ENCODE peak calls at places on chromosomes 16 and 17, in eight cellular contexts. U, S, M, D, B, V, H and I are unnamed samples.

GRCh38 chr16:30715777-30716445 is 16.9 kb downstream of the SRCAP start:
- DNase-seq in S (no peak), D (peak), V (no peak), U (no peak), M (no peak), B (no peak), H (no peak), I (no peak)

GRCh38 chr17:50165867-50166517 is at the start of gene SGCA:
- DNase-seq in H (no peak), D (no peak), S (no peak), B (no peak), U (no peak), V (no peak), M (no peak), I (no peak)

GRCh38 chr17:11925271-11926021 is 71.8 kb downstream of the ZNF18 start:
- DNase-seq in B (no peak), M (no peak), H (no peak), U (no peak), V (no peak), D (no peak), S (peak), I (no peak)

GRCh38 chr16:51343411-51343810 is 192.3 kb upstream of the SALL1 start:
- DNase-seq in S (no peak), H (no peak), D (no peak), B (no peak), M (no peak), V (no peak), U (no peak), I (no peak)

GRCh38 chr17:31857920-31858646 is 961 bp downstream of the COPRS start:
- DNase-seq in D (peak), H (no peak), V (no peak), M (no peak), U (no peak), B (no peak), S (no peak), I (no peak)

GRCh38 chr16:60641067-60641466 is 1395.2 kb downstream of the CDH8 start:
- DNase-seq in V (no peak), H (no peak), M (no peak), B (no peak), S (no peak), D (no peak), U (no peak), I (no peak)

GRCh38 chr17:57235124-57235523 is 21.2 kb upstream of the MSI2 start:
- DNase-seq in V (no peak), D (no peak), S (peak), M (no peak), H (no peak), U (peak), B (no peak), I (no peak)

GRCh38 chr17:72022328-72022727 is 98.5 kb upstream of the SOX9 start:
- DNase-seq in U (no peak), M (no peak), D (no peak), V (no peak), B (no peak), H (no peak), S (no peak), I (no peak)

GRCh38 chr17:11506635-11507034 is 91.6 kb upstream of the DNAH9 start:
- DNase-seq in U (peak), B (no peak), M (peak), V (no peak), S (peak), D (peak), H (peak), I (peak)

GRCh38 chr17:1639549-1639948 is 6.0 kb downstream of the SCARF1 start:
- DNase-seq in B (no peak), U (peak), D (no peak), S (no peak), H (no peak), V (peak), M (no peak), I (no peak)

GRCh38 chr16:50154369-50154947 is 1.4 kb downstream of the TENT4B start:
- DNase-seq in S (peak), H (peak), B (no peak), U (no peak), D (no peak), M (no peak), V (peak), I (peak)

GRCh38 chr16:907361-907760 is 63.4 kb downstream of the LMF1 start:
- DNase-seq in U (no peak), V (no peak), M (no peak), D (no peak), H (peak), B (no peak), S (no peak), I (no peak)

GRCh38 chr16:23537390-23537789 is 19.8 kb downstream of the EARS2 start:
- DNase-seq in U (no peak), D (no peak), H (no peak), V (no peak), S (no peak), B (no peak), M (no peak), I (no peak)

GRCh38 chr16:85798901-85799496 is 345 bp downstream of the EMC8 start:
- DNase-seq in D (no peak), B (no peak), M (peak), S (peak), H (no peak), U (no peak), V (peak), I (peak)

GRCh38 chr17:49817993-49818392 is 29.5 kb downstream of the KAT7 start:
- DNase-seq in V (no peak), D (no peak), S (no peak), U (no peak), H (no peak), B (no peak), M (no peak), I (no peak)

GRCh38 chr17:42422958-42423712 is at the start of gene CAVIN1:
- DNase-seq in S (peak), H (no peak), U (peak), B (peak), V (peak), M (no peak), D (no peak), I (peak)

GRCh38 chr16:53549970-53550406 is 47.0 kb upstream of the AKTIP start:
- DNase-seq in U (peak), B (peak), S (peak), D (peak), M (peak), H (peak), V (peak), I (peak)

GRCh38 chr16:27112093-27112811 is 45.5 kb downstream of the C16orf82 start:
- DNase-seq in B (no peak), V (no peak), M (no peak), D (no peak), U (no peak), S (no peak), H (no peak), I (no peak)

GRCh38 chr16:85394511-85395206 is 218.5 kb upstream of the GSE1 start:
- DNase-seq in S (no peak), U (no peak), V (no peak), D (no peak), B (no peak), H (no peak), M (peak), I (no peak)

GRCh38 chr17:76537578-76538280 is at the start of gene CYGB:
- DNase-seq in M (no peak), U (peak), V (peak), B (no peak), D (no peak), S (peak), H (no peak), I (peak)

GRCh38 chr17:50165066-50165465 is 739 bp upstream of the SGCA start:
- DNase-seq in H (no peak), S (no peak), B (no peak), D (no peak), M (no peak), V (no peak), U (no peak), I (no peak)

GRCh38 chr17:31521632-31522283 is 130.3 kb downstream of the RAB11FIP4 start:
- DNase-seq in V (no peak), H (no peak), M (no peak), D (no peak), U (no peak), S (no peak), B (no peak), I (no peak)

GRCh38 chr16:76118344-76118743 is 158.9 kb upstream of the CNTNAP4 start:
- DNase-seq in M (no peak), V (no peak), D (no peak), H (no peak), U (no peak), S (no peak), B (no peak), I (no peak)

DNA sequence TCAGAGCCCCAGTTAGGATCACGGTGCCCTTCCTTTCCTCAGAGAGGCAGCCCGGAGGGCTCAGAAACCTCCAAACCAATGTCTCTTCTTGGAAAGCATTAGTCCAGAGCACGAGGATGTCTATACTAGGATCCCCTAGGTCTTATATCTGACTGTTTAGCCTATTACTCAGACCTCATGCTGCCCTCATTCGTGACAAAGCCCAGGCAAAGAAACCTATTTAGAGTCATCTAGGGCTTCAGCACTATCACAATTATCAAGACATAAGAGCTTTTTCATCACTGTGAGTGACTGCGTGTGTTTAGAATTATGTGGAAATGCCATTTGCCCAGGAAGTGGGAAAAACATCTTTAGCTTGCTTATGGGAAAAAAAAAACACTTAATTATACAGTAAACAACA is 159.8 kb upstream of the NOL11 start:
- DNase-seq in M (no peak), S (no peak), D (no peak), V (no peak), B (no peak), H (no peak), U (no peak), I (no peak)
- H2AFZ ChIP-seq in M (no peak), S (no peak), D (no peak), V (no peak), B (no peak), H (no peak), U (no peak), I (no peak)

GRCh38 chr17:28928061-28928460 is 23.3 kb downstream of the PHF12 start:
- DNase-seq in S (no peak), V (no peak), D (no peak), H (no peak), B (no peak), M (no peak), U (no peak), I (no peak)

GRCh38 chr17:28925912-28926365 is 23.1 kb upstream of the DHRS13 start:
- DNase-seq in D (peak), H (peak), S (no peak), M (no peak), B (no peak), V (no peak), U (no peak), I (no peak)

GRCh38 chr17:28926786-28927185 is 23.9 kb upstream of the DHRS13 start:
- DNase-seq in D (no peak), V (no peak), M (no peak), H (no peak), U (no peak), S (no peak), B (no peak), I (no peak)

GRCh38 chr17:28926366-28926765 is 23.5 kb upstream of the DHRS13 start:
- DNase-seq in M (no peak), D (no peak), B (no peak), U (no peak), H (no peak), S (no peak), V (no peak), I (no peak)

DNA sequence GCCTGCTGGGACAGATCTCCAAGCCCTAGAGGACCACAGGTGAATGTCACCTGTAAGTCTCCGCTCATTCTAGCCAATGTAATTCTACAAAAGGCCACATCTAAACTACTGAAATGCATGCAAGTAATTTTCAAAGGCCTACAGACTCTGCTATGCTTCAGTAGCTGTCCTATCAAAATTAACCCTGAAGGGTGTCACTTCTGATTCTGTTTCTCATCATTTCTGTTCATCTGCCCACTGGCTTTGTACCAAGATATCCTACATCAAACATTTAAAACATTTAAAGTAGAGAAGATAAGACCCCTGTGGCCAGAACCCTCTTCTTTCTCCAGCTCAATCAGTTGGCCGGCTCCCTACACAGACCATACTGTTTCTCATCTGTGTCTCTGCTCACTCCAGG is 21.5 kb downstream of the PHF12 start:
- DNase-seq in B (no peak), M (no peak), H (no peak), S (peak), V (peak), U (no peak), D (no peak), I (no peak)
- TF ChIP-seq EZH2phosphoT487 in B (no peak), M (no peak), H (no peak), S (no peak), V (no peak), U (no peak), D (no peak), I (no peak)

GRCh38 chr17:28318759-28319660 is at the start of gene TMEM97:
- DNase-seq in S (peak), H (peak), V (peak), D (peak), B (peak), U (peak), M (peak), I (peak)
- TF ChIP-seq CTCF in S (no peak), H (peak), V (peak), D (peak), B (no peak), U (no peak), M (peak), I (peak)

GRCh38 chr17:70655179-70655578 is 485.8 kb downstream of the KCNJ2 start:
- DNase-seq in H (peak), V (peak), S (no peak), U (no peak), M (no peak), B (no peak), D (no peak), I (no peak)
- H2AFZ ChIP-seq in H (no peak), V (no peak), S (no peak), U (no peak), M (no peak), B (no peak), D (no peak), I (no peak)

GRCh38 chr16:14072360-14072759 is 1.2 kb downstream of the MRTFB start:
- DNase-seq in M (no peak), D (no peak), S (no peak), H (no peak), B (no peak), V (no peak), U (no peak), I (no peak)
- TF ChIP-seq EZH2phosphoT487 in M (no peak), D (no peak), S (no peak), H (no peak), B (no peak), V (no peak), U (no peak), I (no peak)